ENCODE peak calls at places on chromosome 5, in ten cellular contexts. H is endothelial cell of umbilical vein, P is HFF-Myc, S is endothelial cell, J is NCI-H1092, D is trophoblast cell, Z is cardiac muscle cell, G is A172, U is retinal pigment epithelial cell, W is mucosa of descending colon. E is an unnamed sample.

GRCh38 chr5:127567026-127567768 is 49.8 kb downstream of the PRRC1 start:
- DNase-seq in H (no peak), P (no peak), S (no peak), J (no peak), D (no peak), Z (no peak), G (no peak), U (no peak), W (no peak), E (no peak)

GRCh38 chr5:95712347-95712958 is 18.7 kb upstream of the RHOBTB3 start:
- DNase-seq in H (peak; percentile 49), P (peak; percentile 61), S (no peak), J (no peak), D (peak; percentile 99), Z (peak; percentile 45), G (peak; percentile 100), U (no peak), W (no peak), E (no peak)

GRCh38 chr5:74394543-74394923 is 246.0 kb downstream of the ENC1 start:
- DNase-seq in H (no peak), P (no peak), S (no peak), J (no peak), D (no peak), Z (no peak), G (no peak), U (no peak), W (no peak), E (no peak)

GRCh38 chr5:78245126-78245525 is 49.4 kb downstream of the AP3B1 start:
- DNase-seq in H (no peak), P (no peak), S (no peak), J (no peak), D (no peak), Z (peak; percentile 62), G (no peak), U (no peak), W (no peak), E (no peak)

GRCh38 chr5:16759147-16759800 is 142.5 kb upstream of the RETREG1 start:
- DNase-seq in H (peak; percentile 19), P (no peak), S (no peak), J (no peak), D (no peak), Z (no peak), G (no peak), U (no peak), W (no peak), E (peak; percentile 18)

GRCh38 chr5:179608131-179608581 is 15.3 kb downstream of the HNRNPH1 start:
- DNase-seq in H (no peak), P (no peak), S (no peak), J (no peak), D (no peak), Z (no peak), G (peak; percentile 58), U (no peak), W (no peak), E (no peak)

GRCh38 chr5:172395483-172395882 is 58.8 kb downstream of the SH3PXD2B start:
- DNase-seq in H (peak; percentile 58), P (no peak), S (no peak), J (no peak), D (no peak), Z (no peak), G (no peak), U (no peak), W (no peak), E (no peak)

GRCh38 chr5:114391321-114391720 is 29.5 kb downstream of the KCNN2 start:
- DNase-seq in H (peak; percentile 45), P (peak; percentile 57), S (no peak), J (no peak), D (no peak), Z (no peak), G (peak; percentile 22), U (no peak), W (no peak), E (no peak)

GRCh38 chr5:505946-506555 is 18.2 kb downstream of the SLC9A3 start:
- DNase-seq in H (no peak), P (no peak), S (no peak), J (no peak), D (no peak), Z (no peak), G (no peak), U (no peak), W (peak; percentile 37), E (no peak)

GRCh38 chr5:120605325-120606079 is 141.4 kb downstream of the PRR16 start:
- DNase-seq in H (no peak), P (no peak), S (no peak), J (no peak), D (no peak), Z (no peak), G (peak; percentile 35), U (no peak), W (no peak), E (no peak)

GRCh38 chr5:96629774-96630173 is 32.4 kb upstream of the CAST start:
- DNase-seq in H (peak; percentile 44), P (peak; percentile 61), S (no peak), J (no peak), D (peak; percentile 4), Z (peak; percentile 52), G (peak; percentile 91), U (peak; percentile 90), W (no peak), E (no peak)

GRCh38 chr5:169302491-169303118 is 1.7 kb upstream of the SLIT3 start:
- DNase-seq in H (peak; percentile 85), P (peak; percentile 63), S (peak; percentile 84), J (peak; percentile 33), D (peak; percentile 61), Z (peak; percentile 85), G (peak; percentile 64), U (peak; percentile 46), W (peak; percentile 76), E (peak; percentile 87)

GRCh38 chr5:78547731-78548189 is 100.8 kb downstream of the LHFPL2 start:
- DNase-seq in H (no peak), P (peak; percentile 48), S (no peak), J (no peak), D (no peak), Z (no peak), G (peak; percentile 85), U (no peak), W (peak; percentile 57), E (no peak)

GRCh38 chr5:146877783-146878470 is 630 bp downstream of the PPP2R2B start:
- DNase-seq in H (no peak), P (no peak), S (peak; percentile 47), J (no peak), D (peak; percentile 6), Z (peak; percentile 63), G (peak; percentile 39), U (no peak), W (no peak), E (peak; percentile 70)

GRCh38 chr5:126335871-126336270 is 87.3 kb upstream of the GRAMD2B start:
- DNase-seq in H (no peak), P (no peak), S (no peak), J (no peak), D (no peak), Z (no peak), G (no peak), U (no peak), W (no peak), E (no peak)

GRCh38 chr5:149157330-149157729 is 16.0 kb downstream of the ABLIM3 start:
- DNase-seq in H (no peak), P (no peak), S (no peak), J (no peak), D (no peak), Z (no peak), G (no peak), U (no peak), W (no peak), E (no peak)

GRCh38 chr5:110086658-110087388 is 397.1 kb downstream of the MAN2A1 start:
- DNase-seq in H (no peak), P (peak; percentile 19), S (no peak), J (no peak), D (peak; percentile 63), Z (no peak), G (peak; percentile 83), U (peak; percentile 77), W (no peak), E (no peak)

GRCh38 chr5:52043543-52043942 is 660.3 kb downstream of the ISL1 start:
- DNase-seq in H (no peak), P (no peak), S (no peak), J (peak; percentile 89), D (no peak), Z (no peak), G (no peak), U (no peak), W (no peak), E (no peak)

GRCh38 chr5:16617272-16617973 is 626 bp upstream of the RETREG1 start:
- DNase-seq in H (no peak), P (no peak), S (no peak), J (peak; percentile 31), D (no peak), Z (no peak), G (no peak), U (no peak), W (peak; percentile 15), E (no peak)

GRCh38 chr5:98997000-98997399 is 68.2 kb upstream of the CHD1 start:
- DNase-seq in H (no peak), P (no peak), S (no peak), J (no peak), D (peak; percentile 43), Z (no peak), G (peak; percentile 25), U (no peak), W (no peak), E (no peak)

GRCh38 chr5:19885040-19885824 is 102.8 kb downstream of the CDH18 start:
- DNase-seq in H (no peak), P (no peak), S (no peak), J (no peak), D (no peak), Z (no peak), G (no peak), U (no peak), W (no peak), E (no peak)

GRCh38 chr5:89351975-89352374 is 469.0 kb upstream of the MEF2C start:
- DNase-seq in H (no peak), P (no peak), S (no peak), J (no peak), D (no peak), Z (no peak), G (peak; percentile 7), U (no peak), W (no peak), E (no peak)

GRCh38 chr5:95823241-95823737 is 763 bp upstream of the GLRX start:
- DNase-seq in H (no peak), P (no peak), S (no peak), J (no peak), D (no peak), Z (no peak), G (no peak), U (no peak), W (no peak), E (no peak)

GRCh38 chr5:25944786-25945185 is 1093.6 kb downstream of the CDH9 start:
- DNase-seq in H (no peak), P (no peak), S (no peak), J (no peak), D (no peak), Z (no peak), G (no peak), U (no peak), W (no peak), E (no peak)

GRCh38 chr5:142902188-142902965 is 132.2 kb downstream of the ARHGAP26 start:
- DNase-seq in H (no peak), P (no peak), S (no peak), J (no peak), D (peak; percentile 59), Z (no peak), G (no peak), U (no peak), W (no peak), E (no peak)

GRCh38 chr5:132426525-132427138 is 57.1 kb downstream of the SLC22A5 start:
- DNase-seq in H (peak; percentile 80), P (peak; percentile 81), S (no peak), J (no peak), D (peak; percentile 91), Z (no peak), G (peak; percentile 96), U (no peak), W (peak; percentile 73), E (no peak)

GRCh38 chr5:74895906-74896305 is 29.7 kb upstream of the FAM169A start:
- DNase-seq in H (peak; percentile 71), P (peak; percentile 15), S (no peak), J (no peak), D (peak; percentile 29), Z (no peak), G (peak; percentile 77), U (peak; percentile 94), W (peak; percentile 57), E (no peak)